ENCODE peak calls at places on chromosomes 6 and 20, in ten cellular contexts. F is mucosa of descending colon, H is fibroblast of lung, N is A549, R is neural crest cell, L is cardiac fibroblast, Q is OCI-LY7, U is bronchial epithelial cell, B is pancreas, X is HCT116. D is an unnamed sample.

GRCh38 chr20:44714701-44715494 is at the start of gene CCN5:
- DNase-seq in F (peak), H (peak), N (peak), R (no peak), L (peak), Q (no peak), U (peak), B (peak), X (peak), D (no peak)

GRCh38 chr20:23106271-23106851 is 20.2 kb upstream of the CD93 start:
- DNase-seq in F (no peak), H (peak), N (no peak), R (no peak), L (peak), Q (no peak), U (peak), B (no peak), X (no peak), D (peak)

GRCh38 chr6:37256692-37257319 is 766 bp upstream of the TBC1D22B start:
- DNase-seq in F (no peak), H (peak), N (no peak), R (no peak), L (peak), Q (no peak), U (peak), B (no peak), X (no peak), D (no peak)

GRCh38 chr6:82017316-82017715 is 230.2 kb downstream of the IBTK start:
- DNase-seq in F (no peak), H (peak), N (peak), R (no peak), L (peak), Q (no peak), U (peak), B (no peak), X (peak), D (no peak)

GRCh38 chr6:33695451-33695855 is 16.0 kb downstream of the UQCC2 start:
- DNase-seq in F (no peak), H (no peak), N (no peak), R (no peak), L (no peak), Q (no peak), U (peak), B (peak), X (no peak), D (no peak)

GRCh38 chr6:11430036-11430435 is 107.5 kb upstream of the TMEM170B start:
- DNase-seq in F (no peak), H (no peak), N (no peak), R (no peak), L (no peak), Q (no peak), U (no peak), B (no peak), X (no peak), D (no peak)

GRCh38 chr20:31894980-31895675 is 24.7 kb downstream of the TTLL9 start:
- DNase-seq in F (no peak), H (peak), N (no peak), R (no peak), L (peak), Q (peak), U (peak), B (no peak), X (no peak), D (no peak)

GRCh38 chr6:151666526-151666925 is 141.0 kb upstream of the ESR1 start:
- DNase-seq in F (no peak), H (no peak), N (no peak), R (no peak), L (no peak), Q (no peak), U (no peak), B (no peak), X (no peak), D (no peak)

GRCh38 chr6:134502614-134503541 is 185.0 kb upstream of the SGK1 start:
- DNase-seq in F (peak), H (no peak), N (no peak), R (no peak), L (no peak), Q (no peak), U (peak), B (no peak), X (no peak), D (no peak)

DNA sequence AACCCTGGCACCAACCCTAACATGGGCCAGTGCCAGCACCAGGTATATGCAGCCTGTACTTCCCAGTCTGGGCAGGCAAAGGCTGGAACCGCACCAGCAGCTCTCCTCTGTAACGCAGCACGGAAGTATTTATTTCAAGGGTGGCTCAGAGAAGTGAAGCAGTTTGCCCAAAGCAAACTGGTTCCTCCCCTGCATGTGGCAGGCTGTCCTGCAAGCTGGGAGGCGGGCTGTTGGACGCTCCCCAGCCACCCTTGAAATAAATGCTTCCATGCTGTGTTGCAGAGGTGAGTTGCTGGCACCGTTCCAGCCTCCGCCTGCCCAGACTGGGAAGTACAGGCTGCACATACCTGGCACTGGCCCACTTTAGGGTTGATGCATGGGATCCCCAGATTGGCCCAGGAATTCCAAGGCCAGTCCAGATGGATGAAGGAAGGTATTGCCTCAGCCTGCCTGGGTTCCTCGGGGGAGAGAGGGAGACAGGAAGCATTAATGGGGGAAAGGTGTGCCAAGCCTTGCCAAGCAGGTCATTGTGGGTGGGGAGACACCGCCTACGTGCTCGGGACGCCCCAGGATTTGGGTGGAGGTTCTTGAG is 49.8 kb downstream of the PPARD start:
- DNase-seq in F (peak), H (no peak), N (no peak), R (no peak), L (no peak), Q (no peak), U (peak), B (peak), X (no peak), D (no peak)
- TF ChIP-seq CTCF in F (no peak), H (no peak), N (no peak), R (no peak), L (no peak), Q (no peak), U (no peak), B (no peak), X (no peak), D (no peak)

GRCh38 chr20:16476032-16476431 is 97.2 kb downstream of the KIF16B start:
- DNase-seq in F (no peak), H (peak), N (peak), R (no peak), L (peak), Q (peak), U (peak), B (no peak), X (peak), D (no peak)
- TF ChIP-seq CTCF in F (peak), H (peak), N (peak), R (peak), L (peak), Q (peak), U (peak), B (peak), X (peak), D (peak)

GRCh38 chr6:116570856-116571682 is at the start of gene RWDD1:
- DNase-seq in F (peak), H (peak), N (peak), R (peak), L (peak), Q (peak), U (peak), B (peak), X (peak), D (peak)
- TF ChIP-seq CTCF in F (no peak), H (no peak), N (no peak), R (no peak), L (no peak), Q (no peak), U (peak), B (no peak), X (no peak), D (no peak)

GRCh38 chr6:45377555-45378323 is at the start of gene SUPT3H:
- DNase-seq in F (peak), H (peak), N (peak), R (peak), L (peak), Q (peak), U (peak), B (peak), X (peak), D (peak)
- TF ChIP-seq CTCF in F (no peak), H (peak), N (no peak), R (peak), L (no peak), Q (peak), U (peak), B (no peak), X (no peak), D (no peak)

DNA sequence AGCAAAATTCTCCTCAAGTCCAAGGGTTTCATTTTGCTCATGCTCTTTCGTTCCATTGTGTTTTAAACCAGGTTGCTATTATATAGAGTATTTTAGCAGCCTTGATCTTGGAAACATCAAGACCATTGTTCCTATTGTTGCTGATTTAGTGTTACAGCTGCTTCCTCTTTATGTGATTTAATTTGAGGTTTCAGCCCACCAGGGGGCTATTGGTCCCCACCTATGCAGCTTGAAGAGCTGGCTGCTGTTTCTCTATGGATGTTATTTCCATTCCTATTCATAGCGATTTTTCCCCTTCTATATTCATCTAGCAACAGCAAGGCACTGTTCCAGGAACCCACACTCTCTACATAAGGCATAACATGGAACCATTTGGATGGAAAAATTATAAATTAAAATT is 418.8 kb downstream of the CDKAL1 start:
- DNase-seq in F (no peak), H (no peak), N (no peak), R (no peak), L (no peak), Q (no peak), U (no peak), B (no peak), X (no peak), D (peak)
- TF ChIP-seq CTCF in F (no peak), H (no peak), N (no peak), R (no peak), L (no peak), Q (no peak), U (no peak), B (no peak), X (peak), D (no peak)

GRCh38 chr6:20873425-20874190 is 339.4 kb downstream of the CDKAL1 start:
- DNase-seq in F (no peak), H (peak), N (no peak), R (no peak), L (peak), Q (no peak), U (no peak), B (no peak), X (no peak), D (no peak)
- TF ChIP-seq CTCF in F (no peak), H (no peak), N (no peak), R (peak), L (no peak), Q (peak), U (peak), B (no peak), X (peak), D (no peak)

DNA sequence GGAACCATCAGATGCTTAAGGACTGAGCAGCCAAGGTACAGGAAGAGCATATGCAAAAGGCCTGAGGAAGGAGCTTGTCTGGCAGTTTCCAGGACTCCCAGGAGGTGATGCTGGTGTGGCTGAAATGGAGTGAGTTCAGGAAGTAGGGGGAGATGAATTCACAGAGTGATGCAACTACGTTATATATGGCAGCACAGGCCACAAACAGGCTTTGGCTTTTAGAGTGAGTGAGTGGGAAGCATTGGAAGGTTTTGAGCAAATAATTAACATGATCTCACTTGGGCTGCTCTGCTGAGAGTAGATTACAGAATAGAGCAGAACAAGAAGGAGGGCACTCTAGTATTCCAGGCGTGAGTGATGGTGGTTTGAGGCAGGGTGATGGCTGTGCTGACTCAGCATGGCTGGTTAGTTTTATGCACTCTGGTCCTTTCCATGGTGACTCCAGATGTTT is 6.5 kb downstream of the BTN2A2 start:
- DNase-seq in F (no peak), H (no peak), N (no peak), R (no peak), L (peak), Q (peak), U (peak), B (no peak), X (no peak), D (no peak)
- TF ChIP-seq CTCF in F (no peak), H (no peak), N (no peak), R (no peak), L (no peak), Q (peak), U (no peak), B (no peak), X (no peak), D (no peak)

GRCh38 chr20:2693286-2693995 is 861 bp downstream of the EBF4 start:
- DNase-seq in F (no peak), H (peak), N (peak), R (peak), L (peak), Q (no peak), U (no peak), B (peak), X (no peak), D (no peak)
- TF ChIP-seq CTCF in F (no peak), H (no peak), N (peak), R (no peak), L (no peak), Q (no peak), U (no peak), B (no peak), X (no peak), D (no peak)

GRCh38 chr6:30037182-30037788 is 23.8 kb upstream of the POLR1H start:
- DNase-seq in F (no peak), H (peak), N (peak), R (no peak), L (peak), Q (peak), U (peak), B (no peak), X (no peak), D (no peak)
- TF ChIP-seq CTCF in F (peak), H (peak), N (peak), R (peak), L (peak), Q (peak), U (peak), B (peak), X (peak), D (peak)